ENCODE peak calls at places on chromosomes 3 and 15, in seven cellular contexts. Z, P, K, M, U, H and D are unnamed samples.
A peak's percentile ranks its signal among the peaks of the same experiment; 100 is the strongest.

GRCh38 chr15:72199721-72200212 is 2.2 kb upstream of the GRAMD2A start:
- DNase-seq in Z (peak; percentile 76), P (peak; percentile 75), K (peak; percentile 65), M (no peak), U (peak; percentile 85), H (no peak), D (peak; percentile 66)

GRCh38 chr3:160758929-160759577 is 3.0 kb downstream of the PPM1L start:
- DNase-seq in Z (no peak), P (no peak), K (no peak), M (no peak), U (no peak), H (no peak), D (no peak)

GRCh38 chr3:160801386-160802118 is 45.5 kb downstream of the PPM1L start:
- DNase-seq in Z (no peak), P (no peak), K (no peak), M (no peak), U (peak; percentile 78), H (no peak), D (peak; percentile 1)

GRCh38 chr15:70556376-70556775 is 207.0 kb downstream of the UACA start:
- DNase-seq in Z (no peak), P (no peak), K (no peak), M (no peak), U (no peak), H (no peak), D (no peak)

GRCh38 chr3:134600685-134601502 is 49.9 kb downstream of the KY start:
- DNase-seq in Z (peak; percentile 79), P (peak; percentile 87), K (peak; percentile 38), M (peak; percentile 15), U (peak; percentile 61), H (peak; percentile 46), D (peak; percentile 55)

GRCh38 chr15:70424937-70425411 is 327.3 kb upstream of the TLE3 start:
- DNase-seq in Z (no peak), P (no peak), K (no peak), M (no peak), U (no peak), H (no peak), D (no peak)

GRCh38 chr3:100590114-100590839 is 19.1 kb upstream of the ADGRG7 start:
- DNase-seq in Z (peak; percentile 49), P (peak; percentile 67), K (peak; percentile 59), M (no peak), U (peak; percentile 49), H (peak; percentile 57), D (peak; percentile 55)

GRCh38 chr3:34683851-34684250 is 885.4 kb downstream of the PDCD6IP start:
- DNase-seq in Z (peak; percentile 82), P (peak; percentile 69), K (peak; percentile 34), M (no peak), U (peak; percentile 43), H (peak; percentile 25), D (no peak)

GRCh38 chr3:184234224-184234623 is 4.8 kb downstream of the VWA5B2 start:
- DNase-seq in Z (no peak), P (no peak), K (peak; percentile 89), M (peak; percentile 62), U (peak; percentile 84), H (no peak), D (no peak)

GRCh38 chr15:70156781-70157261 is 59.1 kb upstream of the TLE3 start:
- DNase-seq in Z (no peak), P (no peak), K (peak; percentile 36), M (no peak), U (no peak), H (no peak), D (no peak)

GRCh38 chr3:119035014-119035346 is 334 bp upstream of the IGSF11 start:
- DNase-seq in Z (no peak), P (no peak), K (no peak), M (no peak), U (no peak), H (no peak), D (no peak)

GRCh38 chr15:42674472-42674871 is 62.5 kb downstream of the CDAN1 start:
- DNase-seq in Z (no peak), P (no peak), K (no peak), M (no peak), U (no peak), H (no peak), D (no peak)

GRCh38 chr3:52086939-52087675 is 30.7 kb upstream of the DUSP7 start:
- DNase-seq in Z (no peak), P (no peak), K (no peak), M (no peak), U (no peak), H (no peak), D (no peak)